ENCODE peak calls at places on chromosome 6, in seven cellular contexts. One of them, this sample, is unnamed.

GRCh38 chr6:20631525-20631924 is 97.3 kb downstream of the CDKAL1 start:
- DNase-seq in H1: no peak
- DNase-seq in neural crest cell: no peak
- DNase-seq in tibial nerve: no peak
- DNase-seq in uterus: no peak
- DNase-seq in ovary: no peak
- DNase-seq in transverse colon: no peak
- DNase-seq in this sample: no peak

GRCh38 chr6:157825243-157825904 is 2.3 kb downstream of the SNX9 start:
- DNase-seq in neural crest cell: no peak
- DNase-seq in H1: no peak
- DNase-seq in ovary: no peak
- DNase-seq in tibial nerve: no peak
- DNase-seq in transverse colon: no peak
- DNase-seq in uterus: no peak
- DNase-seq in this sample: no peak

GRCh38 chr6:35085359-35086281 is 55.5 kb downstream of the TCP11 start:
- DNase-seq in uterus: no peak
- DNase-seq in transverse colon: no peak
- DNase-seq in ovary: no peak
- DNase-seq in tibial nerve: no peak
- DNase-seq in neural crest cell: no peak
- DNase-seq in H1: no peak
- DNase-seq in this sample: peak

GRCh38 chr6:163585932-163586437 is 171.5 kb downstream of the QKI start:
- DNase-seq in ovary: no peak
- DNase-seq in tibial nerve: peak
- DNase-seq in neural crest cell: no peak
- DNase-seq in uterus: peak
- DNase-seq in transverse colon: no peak
- DNase-seq in H1: no peak
- DNase-seq in this sample: peak

GRCh38 chr6:43328528-43328927 is 19.9 kb upstream of the CRIP3 start:
- DNase-seq in neural crest cell: no peak
- DNase-seq in tibial nerve: no peak
- DNase-seq in uterus: no peak
- DNase-seq in H1: no peak
- DNase-seq in ovary: no peak
- DNase-seq in transverse colon: no peak
- DNase-seq in this sample: no peak

GRCh38 chr6:100892693-100893092 is 11.6 kb upstream of the ASCC3 start:
- DNase-seq in neural crest cell: no peak
- DNase-seq in H1: no peak
- DNase-seq in tibial nerve: no peak
- DNase-seq in uterus: no peak
- DNase-seq in ovary: no peak
- DNase-seq in transverse colon: no peak
- DNase-seq in this sample: no peak

GRCh38 chr6:3744211-3744900 is 7.2 kb downstream of the PXDC1 start:
- DNase-seq in uterus: peak
- DNase-seq in neural crest cell: no peak
- DNase-seq in ovary: no peak
- DNase-seq in transverse colon: peak
- DNase-seq in H1: no peak
- DNase-seq in tibial nerve: no peak
- DNase-seq in this sample: peak

GRCh38 chr6:678515-678914 is 14.4 kb downstream of the EXOC2 start:
- DNase-seq in tibial nerve: no peak
- DNase-seq in neural crest cell: no peak
- DNase-seq in uterus: no peak
- DNase-seq in transverse colon: no peak
- DNase-seq in H1: no peak
- DNase-seq in ovary: no peak
- DNase-seq in this sample: no peak

GRCh38 chr6:41692735-41693134 is 42.7 kb downstream of the TFEB start:
- DNase-seq in ovary: no peak
- DNase-seq in tibial nerve: no peak
- DNase-seq in H1: no peak
- DNase-seq in transverse colon: no peak
- DNase-seq in uterus: no peak
- DNase-seq in neural crest cell: no peak
- DNase-seq in this sample: no peak

GRCh38 chr6:88004707-88005106 is 42.9 kb upstream of the SPACA1 start:
- DNase-seq in ovary: no peak
- DNase-seq in H1: no peak
- DNase-seq in neural crest cell: no peak
- DNase-seq in uterus: no peak
- DNase-seq in tibial nerve: no peak
- DNase-seq in transverse colon: no peak
- DNase-seq in this sample: no peak

GRCh38 chr6:85460154-85460950 is 10.5 kb downstream of the NT5E start:
- DNase-seq in transverse colon: no peak
- DNase-seq in H1: no peak
- DNase-seq in uterus: no peak
- DNase-seq in tibial nerve: no peak
- DNase-seq in ovary: no peak
- DNase-seq in neural crest cell: no peak
- DNase-seq in this sample: no peak

GRCh38 chr6:111952821-111953535 is 79.7 kb upstream of the FYN start:
- DNase-seq in transverse colon: no peak
- DNase-seq in neural crest cell: no peak
- DNase-seq in ovary: no peak
- DNase-seq in uterus: peak
- DNase-seq in tibial nerve: no peak
- DNase-seq in H1: no peak
- DNase-seq in this sample: no peak

GRCh38 chr6:170186909-170187668 is 103.8 kb downstream of the DLL1 start:
- DNase-seq in uterus: no peak
- DNase-seq in H1: no peak
- DNase-seq in neural crest cell: no peak
- DNase-seq in tibial nerve: peak
- DNase-seq in transverse colon: no peak
- DNase-seq in ovary: no peak
- DNase-seq in this sample: peak

GRCh38 chr6:29502597-29502996 is 14.8 kb upstream of the MAS1L start:
- DNase-seq in uterus: no peak
- DNase-seq in ovary: no peak
- DNase-seq in neural crest cell: no peak
- DNase-seq in tibial nerve: no peak
- DNase-seq in transverse colon: no peak
- DNase-seq in H1: no peak
- DNase-seq in this sample: no peak

GRCh38 chr6:17790486-17790885 is 83.8 kb upstream of the NUP153 start:
- DNase-seq in transverse colon: no peak
- DNase-seq in tibial nerve: no peak
- DNase-seq in ovary: no peak
- DNase-seq in uterus: no peak
- DNase-seq in H1: no peak
- DNase-seq in neural crest cell: no peak
- DNase-seq in this sample: no peak

GRCh38 chr6:6494677-6495076 is 93.8 kb upstream of the LY86 start:
- DNase-seq in uterus: no peak
- DNase-seq in tibial nerve: peak
- DNase-seq in H1: peak
- DNase-seq in neural crest cell: peak
- DNase-seq in ovary: no peak
- DNase-seq in transverse colon: peak
- DNase-seq in this sample: no peak

GRCh38 chr6:20810732-20811111 is 276.5 kb downstream of the CDKAL1 start:
- DNase-seq in transverse colon: no peak
- DNase-seq in tibial nerve: no peak
- DNase-seq in uterus: no peak
- DNase-seq in neural crest cell: no peak
- DNase-seq in ovary: peak
- DNase-seq in H1: no peak
- DNase-seq in this sample: no peak

GRCh38 chr6:150641398-150642139 is 41.9 kb downstream of the PLEKHG1 start:
- DNase-seq in neural crest cell: no peak
- DNase-seq in transverse colon: no peak
- DNase-seq in uterus: no peak
- DNase-seq in tibial nerve: no peak
- DNase-seq in ovary: no peak
- DNase-seq in H1: no peak
- DNase-seq in this sample: no peak

GRCh38 chr6:22466665-22467064 is 102.7 kb upstream of the HDGFL1 start:
- DNase-seq in ovary: no peak
- DNase-seq in H1: no peak
- DNase-seq in transverse colon: no peak
- DNase-seq in tibial nerve: no peak
- DNase-seq in neural crest cell: no peak
- DNase-seq in uterus: no peak
- DNase-seq in this sample: no peak

GRCh38 chr6:142827356-142827755 is 117.6 kb downstream of the HIVEP2 start:
- DNase-seq in H1: no peak
- DNase-seq in tibial nerve: no peak
- DNase-seq in transverse colon: peak
- DNase-seq in uterus: peak
- DNase-seq in neural crest cell: no peak
- DNase-seq in ovary: no peak
- DNase-seq in this sample: no peak

GRCh38 chr6:113147544-113147943 is 709.6 kb upstream of the MARCKS start:
- DNase-seq in uterus: no peak
- DNase-seq in transverse colon: no peak
- DNase-seq in neural crest cell: no peak
- DNase-seq in ovary: no peak
- DNase-seq in H1: no peak
- DNase-seq in tibial nerve: no peak
- DNase-seq in this sample: no peak

DNA sequence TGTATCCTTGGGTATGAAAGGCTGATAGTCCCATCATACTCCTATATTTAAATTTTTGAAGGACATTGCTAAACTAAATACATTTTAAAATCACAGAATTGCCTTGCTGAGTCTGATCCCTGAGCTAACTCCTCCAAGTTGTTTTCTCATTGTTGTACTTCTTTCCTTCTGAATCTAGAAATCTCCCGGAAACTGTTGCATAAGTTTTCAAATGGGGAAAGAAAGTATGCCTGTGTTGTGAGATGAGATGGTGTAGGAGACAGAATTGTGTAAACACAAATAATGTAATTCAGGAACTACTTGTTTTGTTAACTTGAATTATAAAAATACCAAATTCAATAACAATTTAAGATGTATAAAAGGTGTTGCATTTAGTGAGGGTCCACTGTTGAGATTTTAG is 7.3 kb downstream of the PNRC1 start:
- DNase-seq in ovary: no peak
- DNase-seq in transverse colon: no peak
- DNase-seq in neural crest cell: no peak
- DNase-seq in uterus: no peak
- DNase-seq in tibial nerve: no peak
- DNase-seq in H1: no peak
- DNase-seq in this sample: no peak
- TF ChIP-seq CTCF in ovary: no peak
- TF ChIP-seq CTCF in transverse colon: no peak
- TF ChIP-seq CTCF in neural crest cell: no peak
- TF ChIP-seq CTCF in uterus: no peak
- TF ChIP-seq CTCF in tibial nerve: no peak
- TF ChIP-seq CTCF in H1: no peak
- TF ChIP-seq CTCF in this sample: no peak

GRCh38 chr6:31472259-31472658 is 25.7 kb upstream of the MICB start:
- DNase-seq in uterus: no peak
- DNase-seq in neural crest cell: no peak
- DNase-seq in tibial nerve: no peak
- DNase-seq in H1: no peak
- DNase-seq in ovary: no peak
- DNase-seq in transverse colon: no peak
- DNase-seq in this sample: no peak

GRCh38 chr6:31473244-31473643 is 24.7 kb upstream of the MICB start:
- DNase-seq in uterus: no peak
- DNase-seq in tibial nerve: no peak
- DNase-seq in ovary: no peak
- DNase-seq in transverse colon: no peak
- DNase-seq in neural crest cell: no peak
- DNase-seq in H1: no peak
- DNase-seq in this sample: no peak

GRCh38 chr6:31471711-31472110 is 26.2 kb upstream of the MICB start:
- DNase-seq in tibial nerve: no peak
- DNase-seq in uterus: no peak
- DNase-seq in H1: no peak
- DNase-seq in ovary: no peak
- DNase-seq in transverse colon: no peak
- DNase-seq in neural crest cell: no peak
- DNase-seq in this sample: no peak

GRCh38 chr6:31468316-31468715 is 29.6 kb upstream of the MICB start:
- DNase-seq in tibial nerve: no peak
- DNase-seq in uterus: no peak
- DNase-seq in neural crest cell: no peak
- DNase-seq in transverse colon: no peak
- DNase-seq in ovary: no peak
- DNase-seq in H1: no peak
- DNase-seq in this sample: no peak

DNA sequence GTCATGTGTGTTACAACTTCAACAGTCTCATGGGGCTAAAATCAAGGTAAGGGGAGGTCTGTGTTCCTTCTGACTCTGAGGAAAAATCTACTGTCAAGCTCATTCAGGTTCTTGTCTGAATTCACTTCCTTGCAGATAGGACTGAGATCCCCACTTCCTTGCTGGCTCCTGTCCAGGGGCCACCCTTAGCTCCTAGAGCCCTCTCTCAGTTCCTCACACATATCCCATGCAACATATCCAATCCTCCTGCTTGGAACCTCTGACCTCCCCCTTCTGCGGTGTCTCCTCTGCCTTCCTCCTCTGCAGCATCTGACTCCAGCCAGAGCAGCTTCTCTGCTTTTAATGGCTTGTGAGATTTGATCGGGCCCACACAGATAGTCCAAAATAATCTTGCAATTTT is 27.1 kb upstream of the MICB start:
- DNase-seq in H1: no peak
- DNase-seq in tibial nerve: no peak
- DNase-seq in uterus: no peak
- DNase-seq in neural crest cell: no peak
- DNase-seq in transverse colon: no peak
- DNase-seq in ovary: no peak
- DNase-seq in this sample: no peak
- TF ChIP-seq CTCF in H1: no peak
- TF ChIP-seq CTCF in tibial nerve: no peak
- TF ChIP-seq CTCF in uterus: no peak
- TF ChIP-seq CTCF in neural crest cell: no peak
- TF ChIP-seq CTCF in transverse colon: no peak
- TF ChIP-seq CTCF in ovary: no peak
- TF ChIP-seq CTCF in this sample: no peak

GRCh38 chr6:90691823-90692222 is 105.0 kb upstream of the MAP3K7 start:
- DNase-seq in H1: no peak
- DNase-seq in tibial nerve: no peak
- DNase-seq in uterus: no peak
- DNase-seq in neural crest cell: no peak
- DNase-seq in transverse colon: no peak
- DNase-seq in ovary: no peak
- DNase-seq in this sample: no peak
- TF ChIP-seq CTCF in H1: peak
- TF ChIP-seq CTCF in tibial nerve: no peak
- TF ChIP-seq CTCF in uterus: no peak
- TF ChIP-seq CTCF in neural crest cell: peak
- TF ChIP-seq CTCF in transverse colon: no peak
- TF ChIP-seq CTCF in ovary: no peak
- TF ChIP-seq CTCF in this sample: no peak

GRCh38 chr6:39029156-39030011 is 19.2 kb upstream of the GLP1R start:
- DNase-seq in uterus: no peak
- DNase-seq in ovary: no peak
- DNase-seq in neural crest cell: peak
- DNase-seq in transverse colon: peak
- DNase-seq in tibial nerve: no peak
- DNase-seq in H1: no peak
- DNase-seq in this sample: peak
- TF ChIP-seq CTCF in uterus: no peak
- TF ChIP-seq CTCF in ovary: no peak
- TF ChIP-seq CTCF in neural crest cell: peak
- TF ChIP-seq CTCF in transverse colon: peak
- TF ChIP-seq CTCF in tibial nerve: peak
- TF ChIP-seq CTCF in H1: peak
- TF ChIP-seq CTCF in this sample: peak

GRCh38 chr6:15453622-15454021 is 207.8 kb downstream of the JARID2 start:
- DNase-seq in tibial nerve: peak
- DNase-seq in H1: no peak
- DNase-seq in transverse colon: no peak
- DNase-seq in uterus: no peak
- DNase-seq in ovary: no peak
- DNase-seq in neural crest cell: no peak
- DNase-seq in this sample: no peak
- TF ChIP-seq CTCF in tibial nerve: no peak
- TF ChIP-seq CTCF in H1: no peak
- TF ChIP-seq CTCF in transverse colon: no peak
- TF ChIP-seq CTCF in uterus: no peak
- TF ChIP-seq CTCF in ovary: no peak
- TF ChIP-seq CTCF in neural crest cell: no peak
- TF ChIP-seq CTCF in this sample: no peak